ENCODE peak calls at places on chromosome X, in six cellular contexts. G is mammary epithelial cell, F is endothelial cell, Z is endodermal cell, N is AG09309, O is H9. V is an unnamed sample.

GRCh38 chrX:4485917-4486316 is 772.5 kb upstream of the PRKX start:
- DNase-seq in G (no peak), O (no peak), Z (no peak), F (no peak), N (no peak), V (no peak)

GRCh38 chrX:153642313-153642654 is 4.7 kb upstream of the DUSP9 start:
- DNase-seq in N (no peak), Z (peak), O (peak), G (no peak), F (no peak), V (no peak)

GRCh38 chrX:23434356-23434884 is 99.8 kb downstream of the PTCHD1 start:
- DNase-seq in O (no peak), N (no peak), Z (no peak), F (no peak), G (peak), V (peak)

GRCh38 chrX:49915352-49916222 is 6.8 kb upstream of the CLCN5 start:
- DNase-seq in Z (peak), G (peak), O (no peak), N (peak), F (peak), V (peak)

GRCh38 chrX:135923353-135923752 is 29.8 kb downstream of the SAGE1 start:
- DNase-seq in G (no peak), O (peak), N (no peak), F (no peak), Z (peak), V (peak)

GRCh38 chrX:97266406-97267121 is 382.9 kb downstream of the RPA4 start:
- DNase-seq in Z (no peak), F (no peak), O (no peak), N (no peak), G (no peak), V (no peak)

GRCh38 chrX:10482262-10482661 is 138.1 kb downstream of the MID1 start:
- DNase-seq in O (no peak), N (no peak), Z (no peak), G (no peak), F (no peak), V (no peak)

GRCh38 chrX:109485470-109486340 is 3.8 kb upstream of the GUCY2F start:
- DNase-seq in N (peak), O (peak), Z (peak), G (peak), F (peak), V (peak)

GRCh38 chrX:19245711-19246269 is 97.9 kb upstream of the PDHA1 start:
- DNase-seq in F (no peak), Z (no peak), G (no peak), N (no peak), O (no peak), V (peak)

GRCh38 chrX:66731398-66731797 is 92.5 kb upstream of the EDA2R start:
- DNase-seq in O (no peak), G (peak), Z (no peak), F (no peak), N (peak), V (peak)

GRCh38 chrX:51894697-51895336 is 1.4 kb downstream of the MAGED1 start:
- DNase-seq in G (no peak), N (no peak), Z (peak), O (no peak), F (peak), V (no peak)

GRCh38 chrX:20118065-20118824 is 1.5 kb upstream of the MAP7D2 start:
- DNase-seq in F (no peak), O (no peak), G (peak), N (no peak), Z (no peak), V (peak)

GRCh38 chrX:78839711-78840110 is 92.2 kb downstream of the LPAR4 start:
- DNase-seq in N (no peak), G (peak), F (no peak), O (no peak), Z (peak), V (peak)

GRCh38 chrX:78199851-78200250 is 60.4 kb upstream of the TAF9B start:
- DNase-seq in G (peak), O (no peak), N (no peak), F (no peak), Z (no peak), V (peak)

GRCh38 chrX:68914337-68914989 is 85.6 kb downstream of the EFNB1 start:
- DNase-seq in F (no peak), N (no peak), O (peak), G (no peak), Z (peak), V (no peak)

GRCh38 chrX:37876716-37877115 is 29.3 kb upstream of the DYNLT3 start:
- DNase-seq in Z (no peak), F (no peak), O (no peak), G (no peak), N (no peak), V (no peak)

GRCh38 chrX:11792461-11793421 is 34.7 kb downstream of the MSL3 start:
- DNase-seq in Z (no peak), O (no peak), N (no peak), F (no peak), G (no peak), V (no peak)

GRCh38 chrX:114615765-114616164 is 31.9 kb downstream of the HTR2C start:
- DNase-seq in N (no peak), F (no peak), G (no peak), Z (no peak), O (no peak), V (no peak)

GRCh38 chrX:78375894-78376293 is 48.5 kb upstream of the CYSLTR1 start:
- DNase-seq in F (no peak), O (no peak), G (peak), Z (no peak), N (no peak), V (no peak)

GRCh38 chrX:63349307-63349706 is 1.8 kb downstream of the SPIN4 start:
- DNase-seq in O (no peak), N (no peak), F (no peak), G (no peak), Z (no peak), V (peak)

GRCh38 chrX:129719931-129720520 is 18.8 kb upstream of the XPNPEP2 start:
- DNase-seq in O (no peak), G (no peak), Z (peak), F (no peak), N (no peak), V (no peak)

GRCh38 chrX:129720741-129721140 is 18.0 kb upstream of the XPNPEP2 start:
- DNase-seq in Z (no peak), G (no peak), F (no peak), O (no peak), N (no peak), V (no peak)

GRCh38 chrX:129721414-129721813 is 17.4 kb upstream of the XPNPEP2 start:
- DNase-seq in Z (peak), N (no peak), O (no peak), G (no peak), F (no peak), V (no peak)

GRCh38 chrX:129723511-129723910 is 15.3 kb upstream of the XPNPEP2 start:
- DNase-seq in G (no peak), N (no peak), Z (no peak), O (no peak), F (no peak), V (no peak)

GRCh38 chrX:129721870-129722269 is 16.9 kb upstream of the XPNPEP2 start:
- DNase-seq in F (no peak), O (no peak), Z (peak), G (no peak), N (no peak), V (no peak)
- TF ChIP-seq CTCF in F (no peak), O (no peak), Z (no peak), G (no peak), N (no peak), V (no peak)

GRCh38 chrX:70672326-70672725 is 227.7 kb downstream of the DLG3 start:
- DNase-seq in Z (no peak), O (no peak), G (no peak), F (no peak), N (no peak), V (no peak)
- TF ChIP-seq CTCF in Z (no peak), O (no peak), G (no peak), F (no peak), N (no peak), V (no peak)

GRCh38 chrX:96140796-96141195 is 543.8 kb upstream of the DIAPH2 start:
- DNase-seq in Z (no peak), N (no peak), F (no peak), G (no peak), O (no peak), V (no peak)
- TF ChIP-seq CTCF in Z (no peak), N (no peak), F (no peak), G (no peak), O (no peak), V (no peak)

DNA sequence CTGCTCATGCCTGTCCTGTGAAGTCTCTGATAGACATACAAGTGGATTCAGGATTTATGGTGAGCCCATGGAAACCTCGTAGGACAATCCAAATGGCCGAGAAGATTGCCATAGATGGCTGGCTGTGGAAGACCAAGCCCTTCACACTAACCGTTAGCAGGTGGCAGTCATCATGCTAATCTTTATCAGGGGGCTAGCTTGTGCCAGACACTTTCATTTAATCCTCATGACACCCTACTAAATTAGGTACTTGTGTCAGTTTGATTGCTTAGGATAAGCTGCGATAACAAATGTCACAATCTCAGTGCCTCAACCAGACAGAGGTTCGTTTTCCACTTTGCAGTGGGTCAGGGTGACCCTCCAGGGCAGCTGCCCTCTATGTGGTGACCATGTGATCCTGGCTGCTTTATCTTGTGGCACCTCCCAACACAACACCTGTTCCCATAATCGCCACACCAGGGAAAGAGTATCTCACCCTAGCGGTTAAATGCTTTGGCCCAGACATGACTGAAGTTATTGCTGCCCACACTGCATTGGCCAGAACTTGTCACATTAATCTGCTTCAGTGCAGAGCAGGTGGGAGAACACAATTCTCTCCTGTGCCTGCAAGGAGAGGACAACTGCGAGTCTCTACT is 60.8 kb downstream of the REPS2 start:
- DNase-seq in N (no peak), O (peak), Z (peak), F (no peak), G (peak), V (peak)
- TF ChIP-seq CTCF in N (peak), O (peak), Z (peak), F (no peak), G (peak), V (no peak)

V was measured in MCF 10A.